ENCODE peak calls at places on chromosomes 13 and 19, in seven cellular contexts. W, G, Y, V, U, E and S are unnamed samples.
A peak's percentile ranks its signal among the peaks of the same experiment; 100 is the strongest.

GRCh38 chr19:48629599-48630288 is 7.4 kb downstream of the DBP start:
- DNase-seq in E (peak; percentile 65), Y (no peak), G (peak; percentile 97), W (peak; percentile 65), V (peak; percentile 88), U (peak; percentile 62), S (peak; percentile 75)

GRCh38 chr19:29879655-29879974 is 62.4 kb upstream of the URI1 start:
- DNase-seq in G (no peak), Y (no peak), V (no peak), W (no peak), U (no peak), E (no peak), S (no peak)

GRCh38 chr13:113981201-113981605 is 7.3 kb upstream of the C13orf46 start:
- DNase-seq in G (no peak), W (peak; percentile 15), V (no peak), Y (no peak), U (peak; percentile 60), E (no peak), S (peak; percentile 72)

GRCh38 chr19:14467391-14467790 is 7.8 kb downstream of the PTGER1 start:
- DNase-seq in U (no peak), E (no peak), W (no peak), G (no peak), Y (no peak), V (no peak), S (no peak)

GRCh38 chr19:5526691-5527090 is 41.1 kb downstream of the TINCR start:
- DNase-seq in G (no peak), U (no peak), E (no peak), W (no peak), Y (no peak), V (no peak), S (no peak)

GRCh38 chr19:35882074-35882832 is 13.9 kb downstream of the APLP1 start:
- DNase-seq in V (peak; percentile 42), Y (no peak), E (peak; percentile 41), U (no peak), G (no peak), W (no peak), S (peak; percentile 39)

GRCh38 chr13:46143239-46143701 is 38.4 kb upstream of the CPB2 start:
- DNase-seq in Y (no peak), W (no peak), U (no peak), E (no peak), V (no peak), G (no peak), S (no peak)

GRCh38 chr13:80742027-80742426 is 401.1 kb upstream of the SPRY2 start:
- DNase-seq in Y (no peak), E (no peak), U (no peak), G (no peak), W (no peak), V (no peak), S (no peak)

GRCh38 chr13:83499286-83499685 is 383.0 kb downstream of the SLITRK1 start:
- DNase-seq in E (no peak), G (no peak), Y (no peak), U (no peak), V (no peak), W (no peak), S (no peak)

GRCh38 chr13:76707360-76707759 is 178.8 kb downstream of the KCTD12 start:
- DNase-seq in V (no peak), E (no peak), W (no peak), Y (no peak), U (no peak), G (no peak), S (no peak)

GRCh38 chr19:35228177-35228930 is at the start of gene FAM187B:
- DNase-seq in V (no peak), Y (no peak), U (no peak), W (no peak), G (no peak), E (no peak), S (no peak)

GRCh38 chr13:51093574-51093973 is 17.5 kb downstream of the C13orf42 start:
- DNase-seq in Y (no peak), G (no peak), E (no peak), U (no peak), V (no peak), W (no peak), S (no peak)

GRCh38 chr19:21256722-21257121 is 72.5 kb downstream of the ZNF708 start:
- DNase-seq in G (peak; percentile 25), Y (no peak), U (no peak), E (peak; percentile 61), W (no peak), V (no peak), S (no peak)

GRCh38 chr13:35086667-35087066 is 144.6 kb downstream of the NBEA start:
- DNase-seq in G (no peak), U (no peak), E (no peak), V (no peak), Y (no peak), W (no peak), S (no peak)

GRCh38 chr19:47790398-47790814 is 11.9 kb downstream of the SELENOW start:
- DNase-seq in G (peak; percentile 94), U (peak; percentile 84), W (peak; percentile 75), Y (peak; percentile 74), V (peak; percentile 84), E (peak; percentile 93), S (peak; percentile 91)

GRCh38 chr19:4660181-4660791 is 9.9 kb downstream of the MYDGF start:
- DNase-seq in V (no peak), W (no peak), G (no peak), E (no peak), U (peak; percentile 78), Y (no peak), S (peak; percentile 56)

GRCh38 chr19:48573163-48573505 is 21.2 kb downstream of the SULT2B1 start:
- DNase-seq in G (no peak), E (no peak), U (no peak), V (no peak), Y (no peak), W (no peak), S (no peak)

GRCh38 chr19:57212109-57212508 is 18.7 kb upstream of the AURKC start:
- DNase-seq in G (no peak), U (no peak), W (no peak), V (no peak), Y (no peak), E (no peak), S (no peak)

GRCh38 chr13:113811081-113811928 is 52.3 kb downstream of the TMEM255B start:
- DNase-seq in U (no peak), V (no peak), Y (no peak), W (no peak), G (no peak), E (no peak), S (no peak)

GRCh38 chr13:105442941-105443340 is 1092.5 kb downstream of the EFNB2 start:
- DNase-seq in G (no peak), U (no peak), W (no peak), V (no peak), Y (no peak), E (no peak), S (peak; percentile 18)

DNA sequence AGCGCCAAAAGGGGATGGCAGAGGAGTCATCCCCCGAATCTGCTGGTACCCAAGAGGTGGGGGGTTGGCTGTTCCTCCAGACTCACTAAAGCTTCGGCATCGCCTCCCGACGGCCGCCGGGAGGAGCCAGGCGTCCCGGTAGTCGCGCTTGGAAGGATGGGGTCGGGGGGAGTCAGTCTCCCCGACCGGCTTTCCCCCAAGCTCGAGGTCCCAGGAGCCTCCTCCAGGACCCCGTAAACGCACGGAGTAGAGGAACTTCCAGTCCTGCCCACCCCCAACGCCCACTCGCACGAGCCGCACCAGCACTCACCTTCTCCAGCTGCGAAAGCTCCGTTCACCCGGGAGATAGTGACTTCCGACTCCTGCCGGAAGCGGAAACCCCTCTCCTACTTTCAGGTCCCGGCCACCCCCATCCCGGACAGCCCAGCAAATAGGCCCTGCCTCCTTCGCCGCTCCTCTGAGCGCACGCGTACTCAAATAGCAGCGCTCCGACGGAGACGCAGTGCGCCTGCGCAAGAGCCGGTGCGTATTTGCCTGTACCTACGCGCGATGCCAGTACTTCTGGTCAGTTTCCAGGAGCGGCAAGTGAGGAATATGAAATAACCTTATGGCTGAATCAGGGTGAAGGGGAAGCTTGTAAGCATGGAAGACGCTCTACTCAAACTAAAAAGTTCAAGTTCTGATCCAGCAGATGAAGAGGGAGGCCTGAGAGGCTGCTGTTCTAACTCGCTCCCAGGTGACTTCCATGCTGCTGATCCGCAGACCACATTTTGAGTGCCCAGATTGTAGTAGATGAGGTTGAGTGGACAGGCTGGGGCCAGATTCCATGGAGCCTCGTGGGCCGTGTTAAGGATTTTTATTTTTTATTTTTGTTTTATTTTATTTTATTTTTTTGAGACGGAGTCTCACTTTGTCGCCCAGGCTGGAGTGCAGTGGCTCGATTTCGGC is at the start of gene ELOF1:
- DNase-seq in Y (peak; percentile 97), G (peak; percentile 95), V (peak; percentile 97), W (peak; percentile 97), E (peak; percentile 99), U (peak; percentile 99), S (peak; percentile 99)
- TF ChIP-seq POLR2A in Y (peak; percentile 79), G (peak; percentile 79), V (peak; percentile 88), W (peak; percentile 83), E (no peak), U (peak; percentile 82), S (peak; percentile 84)

DNA sequence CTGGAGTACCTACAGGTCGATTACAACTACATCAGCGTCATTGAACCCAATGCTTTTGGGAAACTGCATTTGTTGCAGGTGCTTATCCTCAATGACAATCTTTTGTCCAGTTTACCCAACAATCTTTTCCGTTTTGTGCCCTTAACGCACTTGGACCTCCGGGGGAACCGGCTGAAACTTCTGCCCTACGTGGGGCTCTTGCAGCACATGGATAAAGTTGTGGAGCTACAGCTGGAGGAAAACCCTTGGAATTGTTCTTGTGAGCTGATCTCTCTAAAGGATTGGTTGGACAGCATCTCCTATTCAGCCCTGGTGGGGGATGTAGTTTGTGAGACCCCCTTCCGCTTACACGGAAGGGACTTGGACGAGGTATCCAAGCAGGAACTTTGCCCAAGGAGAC is 4.7 kb downstream of the SLITRK5 start:
- DNase-seq in U (no peak), G (no peak), E (no peak), V (no peak), W (no peak), Y (no peak), S (no peak)
- H3K27me3 ChIP-seq in U (peaks cover 9% of the 10 kb centered on the region), G (peaks cover 63% of the 10 kb centered on the region), E (no peaks in the 10 kb centered on the region), V (no peaks in the 10 kb centered on the region), W (peaks cover 61% of the 10 kb centered on the region), Y (peaks cover 44% of the 10 kb centered on the region), S (peaks cover 77% of the 10 kb centered on the region)

DNA sequence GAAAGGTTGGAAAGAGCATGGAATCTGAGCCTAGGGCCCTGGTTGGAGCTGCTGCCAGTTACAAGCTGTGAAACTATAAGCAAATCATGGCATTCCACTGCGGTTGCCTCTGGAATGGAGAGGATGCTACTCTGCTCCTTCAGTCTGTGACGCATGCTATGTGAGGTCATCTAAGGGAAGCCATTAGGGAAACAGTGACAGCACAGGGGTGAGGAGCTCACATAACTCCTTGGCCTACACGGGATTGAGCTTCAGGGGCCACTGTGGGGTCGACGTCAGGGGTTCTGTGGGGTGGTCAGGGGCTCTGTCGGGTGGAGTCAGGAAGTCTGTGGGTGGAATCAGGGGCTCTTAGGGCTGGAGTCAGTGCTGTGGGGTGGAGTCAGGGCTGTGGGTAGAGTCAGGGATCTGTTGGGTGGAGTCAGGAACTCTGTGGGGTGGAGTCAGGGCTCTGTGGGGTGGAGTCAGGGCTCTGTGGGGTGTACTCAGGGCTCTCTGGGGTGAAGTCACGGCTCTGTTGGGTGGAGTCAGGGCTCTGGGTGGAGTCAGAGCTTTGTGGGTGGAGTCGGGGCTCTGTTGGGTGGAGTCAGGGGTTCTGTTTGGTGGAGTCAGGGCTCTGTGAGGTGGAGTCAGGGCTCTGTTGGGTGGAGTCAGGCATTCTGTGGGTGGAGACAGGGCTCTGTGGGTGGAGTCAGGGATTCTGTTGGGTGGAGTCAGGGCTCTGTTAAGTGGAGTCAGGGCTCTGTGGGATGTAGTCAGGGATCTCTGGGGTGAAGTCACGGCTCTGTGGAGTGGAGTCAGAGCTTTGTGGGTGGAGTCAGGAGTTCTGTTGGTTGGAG is 35.8 kb upstream of the MEDAG start:
- DNase-seq in U (no peak), W (peak; percentile 94), Y (no peak), V (peak; percentile 91), G (no peak), E (peak; percentile 65), S (peak; percentile 81)
- TF ChIP-seq POLR2A in U (no peak), W (peak; percentile 12), Y (no peak), V (peak; percentile 54), G (no peak), E (no peak), S (no peak)

GRCh38 chr19:50569023-50569697 is 925 bp upstream of the LRRC4B start:
- DNase-seq in G (no peak), W (no peak), Y (no peak), V (no peak), E (no peak), U (peak; percentile 46), S (no peak)
- H3K27me3 ChIP-seq in G (peaks cover 38% of the 10 kb centered on the region), W (peaks cover 8% of the 10 kb centered on the region), Y (peaks cover 26% of the 10 kb centered on the region), V (no peaks in the 10 kb centered on the region), E (no peaks in the 10 kb centered on the region), U (no peaks in the 10 kb centered on the region), S (peaks cover 29% of the 10 kb centered on the region)